ENCODE peak calls at places on chromosomes 2 and 18, in ten cellular contexts. L is caudate nucleus, X is GF-D8, F is T47D, V is NCI-H748 treated with DMSO at 0.1 percent for 48 hours, I is hepatocyte, G is fibroblast of pulmonary artery, M is nephron progenitor cell, Y is endothelial cell, A is gastrocnemius medialis. P is an unnamed sample.

GRCh38 chr2:171432206-171432968 is 1.4 kb downstream of the METTL8 start:
- DNase-seq in M (no peak), V (no peak), L (no peak), A (no peak), X (no peak), G (no peak), Y (no peak), I (no peak), F (no peak), P (no peak)

GRCh38 chr2:28544405-28544914 is 48.6 kb downstream of the PLB1 start:
- DNase-seq in V (no peak), A (no peak), L (no peak), I (peak), F (no peak), X (peak), M (no peak), G (peak), Y (no peak), P (no peak)

GRCh38 chr2:53058526-53058925 is 709.1 kb upstream of the CHAC2 start:
- DNase-seq in L (no peak), Y (peak), M (no peak), A (no peak), X (no peak), F (no peak), G (no peak), V (no peak), I (peak), P (no peak)

GRCh38 chr2:196719565-196719872 is 80.0 kb downstream of the GTF3C3 start:
- DNase-seq in A (no peak), Y (no peak), I (no peak), L (no peak), M (no peak), X (no peak), G (no peak), F (no peak), V (no peak), P (no peak)

GRCh38 chr2:158482594-158482993 is 25.8 kb downstream of the PKP4 start:
- DNase-seq in G (no peak), A (no peak), X (no peak), V (no peak), L (no peak), Y (no peak), M (no peak), F (no peak), I (no peak), P (no peak)

GRCh38 chr2:25251032-25251460 is 82.7 kb upstream of the POMC start:
- DNase-seq in L (no peak), G (no peak), I (peak), M (peak), Y (no peak), V (no peak), X (no peak), A (no peak), F (no peak), P (no peak)

GRCh38 chr2:65320042-65320711 is 92.5 kb downstream of the ACTR2 start:
- DNase-seq in A (no peak), X (no peak), I (peak), V (no peak), Y (no peak), M (no peak), L (no peak), G (peak), F (no peak), P (no peak)

GRCh38 chr2:239260546-239261327 is 140.1 kb downstream of the HDAC4 start:
- DNase-seq in G (no peak), X (no peak), L (no peak), I (no peak), F (no peak), M (no peak), A (no peak), V (no peak), Y (no peak), P (no peak)

GRCh38 chr18:41938445-41938844 is 16.6 kb upstream of the PIK3C3 start:
- DNase-seq in L (peak), M (no peak), X (no peak), V (no peak), I (no peak), A (no peak), G (peak), Y (no peak), F (no peak), P (no peak)

GRCh38 chr2:224309216-224309615 is 92.7 kb downstream of the FAM124B start:
- DNase-seq in X (no peak), I (no peak), M (no peak), F (no peak), L (no peak), G (peak), Y (no peak), A (no peak), V (no peak), P (no peak)

GRCh38 chr2:58101500-58101899 is 54.9 kb downstream of the VRK2 start:
- DNase-seq in Y (no peak), V (no peak), L (no peak), A (no peak), G (peak), I (no peak), X (no peak), M (no peak), F (no peak), P (no peak)

GRCh38 chr2:4673025-4673489 is 969.7 kb downstream of the DCDC2C start:
- DNase-seq in V (peak), I (no peak), Y (no peak), F (peak), G (no peak), L (no peak), M (no peak), A (no peak), X (no peak), P (no peak)

GRCh38 chr18:58496937-58497336 is 132.0 kb downstream of the ALPK2 start:
- DNase-seq in M (no peak), V (peak), X (no peak), L (no peak), G (peak), Y (peak), F (no peak), A (no peak), I (no peak), P (peak)

GRCh38 chr18:55054591-55054990 is 95.3 kb upstream of the CCDC68 start:
- DNase-seq in M (no peak), V (no peak), F (no peak), G (no peak), L (peak), A (no peak), I (no peak), X (no peak), Y (no peak), P (no peak)

GRCh38 chr2:43484323-43484930 is 111.4 kb downstream of the THADA start:
- DNase-seq in L (no peak), Y (no peak), A (no peak), V (peak), M (peak), G (peak), F (no peak), I (peak), X (peak), P (no peak)

GRCh38 chr2:159600752-159601151 is 15.6 kb downstream of the BAZ2B start:
- DNase-seq in M (no peak), L (no peak), F (no peak), I (no peak), A (no peak), Y (no peak), G (peak), V (no peak), X (no peak), P (no peak)

P was measured in WERI-Rb-1.